ENCODE peak calls at places on chromosomes 7 and 10, in six cellular contexts. One of them, this sample, is unnamed.

GRCh38 chr7:17099083-17099973 is 199.1 kb upstream of the AHR start:
- DNase-seq in fibroblast of pulmonary artery: peak
- DNase-seq in DMS153: no peak
- DNase-seq in posterior vena cava: no peak
- DNase-seq in hypothalamus: no peak
- DNase-seq in epithelial cell of prostate: peak
- DNase-seq in this sample: no peak

GRCh38 chr7:134691820-134692705 is 45.4 kb downstream of the BPGM start:
- DNase-seq in posterior vena cava: no peak
- DNase-seq in DMS153: no peak
- DNase-seq in fibroblast of pulmonary artery: peak
- DNase-seq in epithelial cell of prostate: no peak
- DNase-seq in hypothalamus: no peak
- DNase-seq in this sample: no peak

GRCh38 chr10:79102056-79102874 is 33.5 kb downstream of the ZMIZ1 start:
- DNase-seq in posterior vena cava: peak
- DNase-seq in epithelial cell of prostate: no peak
- DNase-seq in hypothalamus: no peak
- DNase-seq in DMS153: no peak
- DNase-seq in fibroblast of pulmonary artery: no peak
- DNase-seq in this sample: peak

GRCh38 chr10:122050316-122050715 is 61.4 kb downstream of the TACC2 start:
- DNase-seq in DMS153: no peak
- DNase-seq in fibroblast of pulmonary artery: no peak
- DNase-seq in hypothalamus: no peak
- DNase-seq in epithelial cell of prostate: no peak
- DNase-seq in posterior vena cava: peak
- DNase-seq in this sample: no peak

GRCh38 chr7:16847381-16847860 is 34.4 kb downstream of the AGR3 start:
- DNase-seq in posterior vena cava: no peak
- DNase-seq in epithelial cell of prostate: peak
- DNase-seq in DMS153: peak
- DNase-seq in hypothalamus: no peak
- DNase-seq in fibroblast of pulmonary artery: peak
- DNase-seq in this sample: no peak

GRCh38 chr7:116539879-116540278 is 15.0 kb downstream of the CAV1 start:
- DNase-seq in DMS153: no peak
- DNase-seq in hypothalamus: no peak
- DNase-seq in fibroblast of pulmonary artery: no peak
- DNase-seq in epithelial cell of prostate: no peak
- DNase-seq in posterior vena cava: no peak
- DNase-seq in this sample: no peak

GRCh38 chr7:158251061-158251965 is 336.3 kb downstream of the PTPRN2 start:
- DNase-seq in posterior vena cava: no peak
- DNase-seq in hypothalamus: no peak
- DNase-seq in fibroblast of pulmonary artery: no peak
- DNase-seq in epithelial cell of prostate: no peak
- DNase-seq in DMS153: no peak
- DNase-seq in this sample: peak

GRCh38 chr10:3850999-3851937 is 66.3 kb upstream of the KLF6 start:
- DNase-seq in posterior vena cava: no peak
- DNase-seq in epithelial cell of prostate: peak
- DNase-seq in hypothalamus: no peak
- DNase-seq in DMS153: no peak
- DNase-seq in fibroblast of pulmonary artery: peak
- DNase-seq in this sample: no peak

GRCh38 chr7:16078076-16078952 is 343.0 kb downstream of the CRPPA start:
- DNase-seq in epithelial cell of prostate: no peak
- DNase-seq in DMS153: peak
- DNase-seq in posterior vena cava: no peak
- DNase-seq in hypothalamus: no peak
- DNase-seq in fibroblast of pulmonary artery: peak
- DNase-seq in this sample: no peak

GRCh38 chr7:137840183-137840779 is 6.5 kb downstream of the DGKI start:
- DNase-seq in hypothalamus: no peak
- DNase-seq in epithelial cell of prostate: no peak
- DNase-seq in fibroblast of pulmonary artery: no peak
- DNase-seq in DMS153: no peak
- DNase-seq in posterior vena cava: no peak
- DNase-seq in this sample: no peak

GRCh38 chr7:130294314-130294713 is 1.4 kb downstream of the CPA4 start:
- DNase-seq in fibroblast of pulmonary artery: no peak
- DNase-seq in hypothalamus: no peak
- DNase-seq in posterior vena cava: no peak
- DNase-seq in epithelial cell of prostate: peak
- DNase-seq in DMS153: no peak
- DNase-seq in this sample: no peak

GRCh38 chr7:19249281-19249680 is 104.1 kb upstream of the FERD3L start:
- DNase-seq in posterior vena cava: no peak
- DNase-seq in hypothalamus: no peak
- DNase-seq in DMS153: no peak
- DNase-seq in fibroblast of pulmonary artery: peak
- DNase-seq in epithelial cell of prostate: no peak
- DNase-seq in this sample: no peak

GRCh38 chr10:29109700-29110099 is 179.2 kb upstream of the LYZL1 start:
- DNase-seq in hypothalamus: no peak
- DNase-seq in epithelial cell of prostate: no peak
- DNase-seq in fibroblast of pulmonary artery: no peak
- DNase-seq in posterior vena cava: no peak
- DNase-seq in DMS153: no peak
- DNase-seq in this sample: no peak

GRCh38 chr10:113228570-113228969 is 278.5 kb downstream of the TCF7L2 start:
- DNase-seq in epithelial cell of prostate: no peak
- DNase-seq in DMS153: no peak
- DNase-seq in posterior vena cava: no peak
- DNase-seq in fibroblast of pulmonary artery: peak
- DNase-seq in hypothalamus: no peak
- DNase-seq in this sample: no peak

GRCh38 chr10:25811141-25811685 is 122.8 kb upstream of the MYO3A start:
- DNase-seq in epithelial cell of prostate: no peak
- DNase-seq in DMS153: no peak
- DNase-seq in hypothalamus: no peak
- DNase-seq in fibroblast of pulmonary artery: no peak
- DNase-seq in posterior vena cava: no peak
- DNase-seq in this sample: no peak

GRCh38 chr7:33757563-33758165 is 147.7 kb upstream of the BMPER start:
- DNase-seq in DMS153: no peak
- DNase-seq in fibroblast of pulmonary artery: peak
- DNase-seq in epithelial cell of prostate: no peak
- DNase-seq in hypothalamus: no peak
- DNase-seq in posterior vena cava: no peak
- DNase-seq in this sample: no peak

GRCh38 chr7:113694149-113694548 is 224.7 kb downstream of the PPP1R3A start:
- DNase-seq in fibroblast of pulmonary artery: no peak
- DNase-seq in posterior vena cava: no peak
- DNase-seq in hypothalamus: no peak
- DNase-seq in DMS153: no peak
- DNase-seq in epithelial cell of prostate: no peak
- DNase-seq in this sample: no peak

GRCh38 chr10:126080879-126081331 is 184.5 kb downstream of the FANK1 start:
- DNase-seq in epithelial cell of prostate: no peak
- DNase-seq in hypothalamus: no peak
- DNase-seq in posterior vena cava: no peak
- DNase-seq in fibroblast of pulmonary artery: peak
- DNase-seq in DMS153: no peak
- DNase-seq in this sample: no peak

GRCh38 chr7:139451638-139452037 is 31.8 kb downstream of the KLRG2 start:
- DNase-seq in hypothalamus: no peak
- DNase-seq in DMS153: no peak
- DNase-seq in fibroblast of pulmonary artery: peak
- DNase-seq in epithelial cell of prostate: no peak
- DNase-seq in posterior vena cava: no peak
- DNase-seq in this sample: no peak

GRCh38 chr10:49257626-49258350 is 41.2 kb upstream of the C10orf71 start:
- DNase-seq in epithelial cell of prostate: no peak
- DNase-seq in posterior vena cava: no peak
- DNase-seq in DMS153: no peak
- DNase-seq in hypothalamus: no peak
- DNase-seq in fibroblast of pulmonary artery: no peak
- DNase-seq in this sample: no peak

This sample was measured in cardiac septum.